ENCODE peak calls at places on chromosomes 11 and 22, in eight cellular contexts. B is HFFc6, Q is A549, T is endothelial cell of umbilical vein, H is BE2C, W is cardiac fibroblast, K is transverse colon, G is foreskin fibroblast. X is an unnamed sample.

GRCh38 chr11:64366751-64367150 is 7.8 kb downstream of the RPS6KA4 start:
- DNase-seq in K (no peak), Q (no peak), W (no peak), H (no peak), G (no peak), B (no peak), T (no peak), X (no peak)

GRCh38 chr11:84140386-84141169 is 854.4 kb upstream of the CCDC90B start:
- DNase-seq in W (no peak), Q (no peak), T (no peak), H (no peak), K (no peak), G (no peak), B (no peak), X (no peak)

GRCh38 chr11:47305734-47306483 is 36.0 kb downstream of the MADD start:
- DNase-seq in K (no peak), W (no peak), B (peak), Q (no peak), T (no peak), G (no peak), H (no peak), X (no peak)

GRCh38 chr22:38474003-38474607 is 6.2 kb downstream of the KDELR3 start:
- DNase-seq in W (no peak), B (no peak), K (no peak), Q (no peak), H (no peak), T (no peak), G (no peak), X (no peak)

GRCh38 chr11:61075891-61076290 is 26.4 kb upstream of the CD5 start:
- DNase-seq in G (peak), T (no peak), B (no peak), K (peak), W (peak), Q (no peak), H (no peak), X (no peak)

GRCh38 chr11:134275534-134276395 is at the start of gene GLB1L3:
- DNase-seq in G (no peak), B (no peak), T (no peak), W (no peak), H (peak), Q (peak), K (peak), X (peak)

GRCh38 chr11:133964946-133965632 is 8.3 kb upstream of the IGSF9B start:
- DNase-seq in G (no peak), W (peak), K (no peak), Q (no peak), H (no peak), B (peak), T (no peak), X (no peak)

GRCh38 chr22:39135092-39135896 is 17.2 kb downstream of the CBX7 start:
- DNase-seq in G (peak), T (peak), B (peak), W (peak), Q (peak), K (peak), H (peak), X (peak)

GRCh38 chr22:44497218-44497903 is 672 bp downstream of the RTL6 start:
- DNase-seq in Q (no peak), B (no peak), T (peak), K (peak), H (peak), W (peak), G (peak), X (no peak)

GRCh38 chr22:27416553-27417427 is 384.8 kb downstream of the MN1 start:
- DNase-seq in H (no peak), G (peak), K (no peak), B (peak), Q (no peak), W (peak), T (peak), X (no peak)

DNA sequence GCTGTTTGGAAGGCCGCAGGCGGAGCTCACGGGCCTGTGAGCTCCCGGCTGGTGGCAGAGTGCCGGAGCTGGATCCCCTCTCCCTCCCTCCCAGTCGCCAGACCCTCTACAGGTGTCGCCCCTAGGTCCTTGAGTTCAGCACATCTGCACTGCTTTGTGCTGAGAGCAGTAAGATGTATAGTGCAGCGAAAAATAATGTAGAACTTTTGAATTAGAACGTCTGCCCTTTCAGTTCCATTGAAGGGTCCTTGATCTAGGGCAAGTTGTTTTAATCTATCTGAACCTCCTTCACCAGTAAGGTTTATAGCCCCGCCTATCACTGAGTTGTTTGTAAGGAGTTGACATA is 389 bp downstream of the ANKRD49 start:
- DNase-seq in W (peak), T (no peak), H (no peak), G (no peak), Q (no peak), K (no peak), B (no peak), X (no peak)
- TF ChIP-seq CTCF in W (no peak), T (no peak), H (no peak), G (no peak), Q (no peak), K (no peak), B (no peak), X (no peak)

GRCh38 chr11:33256808-33257159 is 397 bp upstream of the HIPK3 start:
- DNase-seq in Q (no peak), W (no peak), T (no peak), G (no peak), K (no peak), B (no peak), H (no peak), X (no peak)

GRCh38 chr11:33257160-33257896 is at the start of gene HIPK3:
- DNase-seq in H (peak), W (peak), G (peak), Q (peak), B (peak), T (peak), K (peak), X (peak)

GRCh38 chr11:33258631-33259184 is 1.5 kb downstream of the HIPK3 start:
- DNase-seq in W (peak), K (no peak), B (peak), T (peak), H (no peak), Q (no peak), G (no peak), X (no peak)

GRCh38 chr11:33259869-33260268 is 2.7 kb downstream of the HIPK3 start:
- DNase-seq in Q (no peak), K (no peak), T (peak), G (no peak), B (no peak), H (no peak), W (no peak), X (no peak)

DNA sequence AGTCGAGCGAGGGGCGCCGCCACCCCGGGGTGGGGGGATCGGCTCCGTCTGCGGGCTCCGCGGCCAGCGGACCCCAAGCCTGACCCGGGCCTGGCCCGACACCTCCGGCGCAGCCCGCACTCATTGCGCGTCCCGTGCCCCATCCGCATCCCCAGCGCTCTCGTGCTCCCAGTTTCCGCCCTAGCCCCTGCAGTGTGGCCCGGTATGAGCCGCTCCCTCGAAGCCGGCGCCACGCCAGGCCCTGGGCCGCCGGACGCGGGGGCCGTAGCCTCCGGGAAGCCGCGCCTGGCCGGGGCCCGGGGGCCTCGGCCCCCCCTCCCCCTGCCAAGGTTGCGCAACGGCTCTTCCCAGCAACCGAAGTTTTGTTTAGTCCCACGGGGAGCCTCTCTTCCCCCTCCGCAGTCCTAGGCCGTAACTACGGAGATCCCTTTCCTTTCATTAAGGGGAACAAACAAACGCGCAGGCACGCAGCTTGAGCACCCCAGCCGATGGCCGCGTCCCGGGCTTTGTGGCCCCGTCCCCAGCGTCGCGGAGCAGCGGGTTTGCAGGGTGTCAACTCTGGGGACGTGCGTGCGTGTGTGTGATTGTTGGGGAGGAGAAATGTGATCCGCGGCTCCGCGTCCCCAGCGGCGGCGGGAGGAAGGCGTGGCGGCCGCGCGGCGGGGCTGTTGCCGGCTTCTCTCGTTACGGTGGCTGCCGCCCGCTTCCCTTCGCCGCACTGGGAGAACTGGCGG is 883 bp downstream of the HIPK3 start:
- DNase-seq in W (peak), T (peak), B (peak), Q (peak), G (peak), H (peak), K (peak), X (peak)
- TF ChIP-seq CTCF in W (peak), T (peak), B (peak), Q (peak), G (peak), H (no peak), K (peak), X (no peak)

DNA sequence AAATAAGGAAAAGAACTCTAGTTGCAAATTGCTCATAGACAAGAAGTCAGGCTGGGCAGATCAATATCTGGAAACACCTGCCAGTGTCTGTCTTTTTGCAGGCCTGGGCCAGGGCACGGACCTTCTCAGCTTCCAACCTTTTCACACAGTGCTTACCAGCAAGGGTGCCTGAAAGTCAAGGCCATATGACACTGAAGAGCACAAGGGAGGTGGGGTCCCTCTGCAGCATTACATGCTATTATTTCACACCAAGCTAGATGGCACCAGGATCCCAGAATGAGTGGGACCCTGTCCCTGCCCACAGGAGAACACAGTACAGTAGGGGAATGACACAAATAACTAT is 5.9 kb upstream of the PEX26 start:
- DNase-seq in H (no peak), T (no peak), G (no peak), K (no peak), B (no peak), W (no peak), Q (no peak), X (no peak)
- TF ChIP-seq CTCF in H (no peak), T (no peak), G (no peak), K (no peak), B (no peak), W (no peak), Q (no peak), X (no peak)

DNA sequence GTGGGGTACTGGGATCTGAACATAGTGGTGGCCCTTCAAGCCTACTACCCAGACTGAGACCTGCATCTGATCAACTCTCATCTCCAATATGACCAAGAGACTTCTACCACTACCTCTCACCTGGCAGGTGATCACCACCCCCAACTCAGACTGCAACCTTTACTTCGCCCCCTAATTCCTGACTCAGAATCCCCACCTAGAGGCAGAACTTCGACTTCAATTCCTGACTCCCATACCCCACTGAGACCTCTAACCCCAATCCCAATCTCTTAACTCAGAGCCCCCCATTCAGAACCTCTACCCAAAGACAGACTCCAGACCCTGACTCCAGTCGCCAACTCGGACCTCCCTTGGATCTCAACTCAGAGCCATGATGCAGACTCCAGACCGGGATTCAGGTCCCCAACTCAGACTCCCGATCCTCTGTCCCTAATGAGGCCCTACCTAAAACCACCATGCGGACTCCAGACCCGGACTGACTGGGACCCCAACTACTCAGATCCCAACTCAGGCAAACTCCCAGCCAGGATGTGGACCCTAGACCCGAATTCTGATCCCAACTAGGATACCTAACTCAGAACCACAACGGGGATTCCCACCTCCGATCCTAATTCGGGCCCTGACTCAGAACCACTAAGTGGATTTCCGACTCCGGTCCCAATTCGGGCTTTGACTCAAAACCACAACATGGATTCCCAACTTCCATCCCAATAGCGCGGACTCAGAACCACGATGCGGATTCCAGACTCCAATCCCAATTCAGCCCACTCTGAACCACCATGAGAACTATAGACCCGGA is 1.2 kb downstream of the KCNQ1OT1 start:
- DNase-seq in H (no peak), T (no peak), B (no peak), G (no peak), W (no peak), K (no peak), Q (no peak), X (no peak)
- TF ChIP-seq CTCF in H (no peak), T (no peak), B (peak), G (no peak), W (no peak), K (no peak), Q (no peak), X (no peak)

X was measured in nephron progenitor cell.